ENCODE peak calls at places on chromosomes 6 and 20, in nine cellular contexts. T is K562, D is GM23248, P is DND-41, J is neural progenitor cell, R is astrocyte, M is mammary epithelial cell, I is hepatocyte, H is fibroblast of lung. A is an unnamed sample. For H4K20me1, the result is how much of the 10 kb centered on the place peaks cover.

GRCh38 chr6:4780360-4780812 is 4.2 kb downstream of the CDYL start:
- DNase-seq in T (peak), D (peak), P (no peak), J (no peak), R (peak), M (peak), I (no peak), H (peak), A (no peak)

GRCh38 chr20:23414526-23415188 is 6.6 kb downstream of the NAPB start:
- DNase-seq in T (no peak), D (no peak), P (no peak), J (no peak), R (no peak), M (no peak), I (no peak), H (no peak), A (no peak)

GRCh38 chr6:34865107-34865506 is 22.7 kb downstream of the TAF11 start:
- DNase-seq in T (peak), D (no peak), P (no peak), J (no peak), R (no peak), M (no peak), I (no peak), H (no peak), A (no peak)

GRCh38 chr6:6825986-6826901 is 237.7 kb downstream of the LY86 start:
- DNase-seq in T (no peak), D (peak), P (no peak), J (no peak), R (no peak), M (peak), I (no peak), H (peak), A (no peak)

GRCh38 chr6:170269151-170269872 is 21.6 kb downstream of the DLL1 start:
- DNase-seq in T (no peak), D (no peak), P (no peak), J (peak), R (no peak), M (no peak), I (peak), H (no peak), A (no peak)

GRCh38 chr6:132253906-132254305 is 147.4 kb downstream of the MOXD1 start:
- DNase-seq in T (no peak), D (no peak), P (no peak), J (no peak), R (no peak), M (no peak), I (no peak), H (no peak), A (no peak)

GRCh38 chr6:154925130-154925529 is 70.0 kb upstream of the TIAM2 start:
- DNase-seq in T (no peak), D (no peak), P (no peak), J (no peak), R (no peak), M (no peak), I (no peak), H (no peak), A (no peak)

GRCh38 chr6:119344306-119344705 is 5.3 kb downstream of the MAN1A1 start:
- DNase-seq in T (peak), D (no peak), P (no peak), J (no peak), R (no peak), M (no peak), I (no peak), H (no peak), A (no peak)

GRCh38 chr6:25007269-25007699 is 71.5 kb upstream of the RIPOR2 start:
- DNase-seq in T (no peak), D (peak), P (no peak), J (no peak), R (no peak), M (no peak), I (no peak), H (no peak), A (no peak)

GRCh38 chr6:11196511-11197174 is 35.8 kb downstream of the NEDD9 start:
- DNase-seq in T (no peak), D (no peak), P (peak), J (peak), R (peak), M (no peak), I (no peak), H (peak), A (no peak)

GRCh38 chr6:121540210-121540609 is 104.8 kb downstream of the GJA1 start:
- DNase-seq in T (no peak), D (no peak), P (no peak), J (no peak), R (no peak), M (no peak), I (no peak), H (no peak), A (no peak)

GRCh38 chr6:138948780-138949179 is 39.3 kb downstream of the REPS1 start:
- DNase-seq in T (no peak), D (no peak), P (no peak), J (no peak), R (no peak), M (no peak), I (no peak), H (no peak), A (no peak)

GRCh38 chr6:106997392-106998257 is 23.1 kb upstream of the CD24 start:
- DNase-seq in T (peak), D (peak), P (peak), J (peak), R (peak), M (peak), I (peak), H (peak), A (peak)

GRCh38 chr20:57398231-57398821 is 7.1 kb downstream of the RBM38 start:
- DNase-seq in T (no peak), D (no peak), P (peak), J (no peak), R (no peak), M (no peak), I (no peak), H (no peak), A (no peak)

GRCh38 chr6:84278311-84278710 is 50.9 kb upstream of the CEP162 start:
- DNase-seq in T (no peak), D (peak), P (no peak), J (no peak), R (no peak), M (no peak), I (no peak), H (peak), A (no peak)

GRCh38 chr20:7379621-7380220 is 560.5 kb downstream of the HAO1 start:
- DNase-seq in T (no peak), D (peak), P (no peak), J (no peak), R (peak), M (peak), I (no peak), H (peak), A (no peak)

GRCh38 chr20:63448050-63448449 is 24.4 kb downstream of the KCNQ2 start:
- DNase-seq in T (no peak), D (no peak), P (no peak), J (no peak), R (no peak), M (no peak), I (peak), H (no peak), A (no peak)

GRCh38 chr6:10465633-10466499 is 51.0 kb upstream of the TFAP2A start:
- DNase-seq in T (peak), D (peak), P (peak), J (peak), R (no peak), M (peak), I (peak), H (peak), A (no peak)

GRCh38 chr6:166955121-166955864 is 1.1 kb downstream of the RNASET2 start:
- DNase-seq in T (peak), D (no peak), P (peak), J (peak), R (no peak), M (no peak), I (no peak), H (no peak), A (no peak)

GRCh38 chr20:61436268-61436667 is 184.2 kb downstream of the CDH4 start:
- DNase-seq in T (no peak), D (peak), P (no peak), J (no peak), R (peak), M (peak), I (no peak), H (peak), A (peak)

GRCh38 chr6:129481706-129482105 is 228.3 kb downstream of the ARHGAP18 start:
- DNase-seq in T (no peak), D (peak), P (no peak), J (peak), R (no peak), M (no peak), I (no peak), H (peak), A (no peak)

GRCh38 chr6:135675862-135676261 is 175.6 kb upstream of the PDE7B start:
- DNase-seq in T (peak), D (peak), P (peak), J (peak), R (no peak), M (peak), I (peak), H (peak), A (no peak)

GRCh38 chr6:15430947-15431405 is 185.1 kb downstream of the JARID2 start:
- DNase-seq in T (no peak), D (peak), P (no peak), J (no peak), R (no peak), M (no peak), I (no peak), H (no peak), A (no peak)

GRCh38 chr20:25274891-25275812 is 27.3 kb downstream of the PYGB start:
- DNase-seq in T (no peak), D (no peak), P (no peak), J (no peak), R (no peak), M (no peak), I (no peak), H (no peak), A (no peak)

GRCh38 chr20:421685-422250 is 13.7 kb downstream of the RBCK1 start:
- DNase-seq in T (no peak), D (no peak), P (no peak), J (no peak), R (no peak), M (no peak), I (no peak), H (no peak), A (no peak)

GRCh38 chr6:187252-187840 is 104.9 kb upstream of the DUSP22 start:
- DNase-seq in T (no peak), D (no peak), P (no peak), J (peak), R (no peak), M (no peak), I (peak), H (no peak), A (no peak)

GRCh38 chr20:58760881-58761280 is 68.3 kb downstream of the NPEPL1 start:
- DNase-seq in T (no peak), D (no peak), P (no peak), J (no peak), R (no peak), M (no peak), I (no peak), H (no peak), A (no peak)

GRCh38 chr20:7723284-7723683 is 217.0 kb downstream of the HAO1 start:
- DNase-seq in T (no peak), D (peak), P (no peak), J (no peak), R (peak), M (peak), I (no peak), H (peak), A (no peak)

GRCh38 chr6:15148356-15149058 is 97.4 kb upstream of the JARID2 start:
- DNase-seq in T (no peak), D (peak), P (no peak), J (peak), R (peak), M (peak), I (peak), H (peak), A (peak)

GRCh38 chr6:37777272-37777736 is 42.2 kb upstream of the ZFAND3 start:
- DNase-seq in T (no peak), D (no peak), P (no peak), J (no peak), R (no peak), M (no peak), I (no peak), H (no peak), A (no peak)

GRCh38 chr6:158607411-158608170 is 37.0 kb downstream of the DYNLT1 start:
- DNase-seq in T (no peak), D (peak), P (no peak), J (no peak), R (peak), M (no peak), I (no peak), H (peak), A (no peak)
- H4K20me1 ChIP-seq in T (under half), D (under half), P (under half), J (under half), R (under half), M (under half), I (under half), H (under half), A (under half)

GRCh38 chr6:30169658-30170614 is 6.6 kb downstream of the TRIM15 start:
- DNase-seq in T (peak), D (peak), P (peak), J (peak), R (peak), M (peak), I (peak), H (peak), A (no peak)
- TF ChIP-seq EZH2 in T (no peak), D (no peak), P (no peak), J (no peak), R (no peak), M (no peak), I (no peak), H (no peak), A (no peak)

GRCh38 chr20:32204485-32205115 is 2.9 kb downstream of the PLAGL2 start:
- DNase-seq in T (no peak), D (no peak), P (no peak), J (no peak), R (no peak), M (no peak), I (peak), H (no peak), A (no peak)
- H4K20me1 ChIP-seq in T (under half), D (under half), P (half or more), J (half or more), R (half or more), M (under half), I (under half), H (under half), A (under half)

GRCh38 chr6:30111266-30111856 is 1.5 kb downstream of the TRIM31 start:
- DNase-seq in T (no peak), D (no peak), P (no peak), J (no peak), R (no peak), M (no peak), I (no peak), H (no peak), A (no peak)
- TF ChIP-seq EZH2 in T (no peak), D (peak), P (no peak), J (no peak), R (peak), M (no peak), I (no peak), H (no peak), A (no peak)

GRCh38 chr20:37355252-37356180 is 9.6 kb downstream of the SRC start:
- DNase-seq in T (no peak), D (no peak), P (no peak), J (no peak), R (no peak), M (no peak), I (no peak), H (no peak), A (no peak)

GRCh38 chr20:37352611-37352980 is 6.7 kb downstream of the SRC start:
- DNase-seq in T (no peak), D (no peak), P (no peak), J (no peak), R (no peak), M (no peak), I (no peak), H (no peak), A (no peak)

GRCh38 chr20:37351689-37352610 is 6.0 kb downstream of the SRC start:
- DNase-seq in T (no peak), D (no peak), P (no peak), J (no peak), R (no peak), M (no peak), I (no peak), H (no peak), A (no peak)

GRCh38 chr20:37354210-37355195 is 8.6 kb downstream of the SRC start:
- DNase-seq in T (no peak), D (no peak), P (no peak), J (no peak), R (no peak), M (no peak), I (no peak), H (no peak), A (no peak)

DNA sequence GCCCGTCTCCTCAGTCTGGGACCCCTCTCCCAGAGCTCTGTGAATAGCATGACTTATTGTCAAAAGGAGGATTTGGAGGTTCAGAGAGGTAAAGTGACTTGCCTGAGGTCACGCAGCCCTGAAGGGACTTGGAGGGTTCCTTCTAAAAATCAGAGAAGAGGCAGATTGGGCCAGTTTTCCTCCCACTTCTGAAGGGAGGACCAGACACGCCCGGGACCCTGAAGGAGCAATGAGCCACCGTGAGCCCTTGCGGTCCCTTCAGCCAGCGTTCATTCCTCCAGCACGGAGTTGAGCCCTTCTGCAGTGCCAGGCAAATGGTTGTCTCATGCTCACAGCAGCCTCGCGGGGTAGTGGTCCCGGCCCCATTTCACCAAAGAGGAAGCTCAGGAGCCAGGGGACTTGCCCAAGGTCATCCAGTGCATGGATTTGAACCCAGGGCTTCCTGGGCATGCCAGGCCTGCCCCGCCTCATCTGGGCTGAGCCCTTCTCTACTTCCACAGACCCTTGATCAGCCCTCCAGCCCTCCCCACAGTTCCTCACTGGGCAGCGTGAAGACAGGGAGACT is 7.4 kb downstream of the SRC start:
- DNase-seq in T (no peak), D (no peak), P (no peak), J (no peak), R (no peak), M (no peak), I (no peak), H (no peak), A (no peak)
- H4K20me1 ChIP-seq in T (under half), D (under half), P (under half), J (half or more), R (half or more), M (under half), I (half or more), H (under half), A (under half)

A was measured in keratinocyte.